ENCODE peak calls at places on chromosomes 2 and 18, in ten cellular contexts. G is omental fat pad; K is heart left ventricle; A is HFF-Myc; E is CD8-positive, alpha-beta memory T cell; L is EL; Z is lower lobe of right lung; B is COR-L47; C is nucleus accumbens; M is H4. O is an unnamed sample.

GRCh38 chr2:37456479-37456878 is 112.0 kb downstream of the QPCT start:
- DNase-seq in G (no peak), K (no peak), A (no peak), E (peak), L (no peak), Z (no peak), B (no peak), C (no peak), M (peak), O (no peak)

GRCh38 chr2:41703123-41703522 is 344.7 kb upstream of the PKDCC start:
- DNase-seq in G (no peak), K (no peak), A (no peak), E (no peak), L (no peak), Z (no peak), B (no peak), C (no peak), M (no peak), O (no peak)

GRCh38 chr2:119407430-119408220 is 24.0 kb upstream of the TMEM37 start:
- DNase-seq in G (no peak), K (no peak), A (no peak), E (no peak), L (peak), Z (no peak), B (peak), C (peak), M (peak), O (peak)

GRCh38 chr2:217958206-217958888 is 44.4 kb downstream of the TNS1 start:
- DNase-seq in G (no peak), K (no peak), A (no peak), E (no peak), L (no peak), Z (peak), B (no peak), C (no peak), M (no peak), O (no peak)

GRCh38 chr2:121898483-121898882 is 143.0 kb downstream of the TSN start:
- DNase-seq in G (no peak), K (no peak), A (no peak), E (no peak), L (peak), Z (no peak), B (no peak), C (no peak), M (peak), O (peak)

GRCh38 chr18:58218111-58218510 is 174.1 kb downstream of the NEDD4L start:
- DNase-seq in G (no peak), K (no peak), A (no peak), E (no peak), L (peak), Z (no peak), B (no peak), C (no peak), M (peak), O (peak)

GRCh38 chr18:28607991-28608390 is 431.1 kb upstream of the CDH2 start:
- DNase-seq in G (no peak), K (no peak), A (no peak), E (no peak), L (no peak), Z (no peak), B (no peak), C (no peak), M (no peak), O (no peak)

GRCh38 chr2:205077159-205077558 is 531.9 kb downstream of the PARD3B start:
- DNase-seq in G (no peak), K (no peak), A (no peak), E (no peak), L (no peak), Z (no peak), B (no peak), C (no peak), M (no peak), O (no peak)

GRCh38 chr2:218329027-218329825 is 27.4 kb upstream of the CATIP start:
- DNase-seq in G (no peak), K (no peak), A (no peak), E (no peak), L (no peak), Z (peak), B (no peak), C (no peak), M (no peak), O (no peak)

GRCh38 chr2:67574230-67574629 is 177.1 kb downstream of the ETAA1 start:
- DNase-seq in G (no peak), K (no peak), A (no peak), E (no peak), L (peak), Z (no peak), B (no peak), C (no peak), M (peak), O (peak)

GRCh38 chr18:62751341-62751821 is 36.0 kb downstream of the PHLPP1 start:
- DNase-seq in G (no peak), K (peak), A (no peak), E (no peak), L (peak), Z (no peak), B (peak), C (peak), M (peak), O (no peak)

GRCh38 chr2:234961784-234962183 is 10.0 kb downstream of the SH3BP4 start:
- DNase-seq in G (no peak), K (no peak), A (no peak), E (no peak), L (no peak), Z (no peak), B (no peak), C (no peak), M (no peak), O (no peak)

GRCh38 chr2:195501746-195502145 is 155.3 kb upstream of the SLC39A10 start:
- DNase-seq in G (no peak), K (no peak), A (no peak), E (no peak), L (no peak), Z (no peak), B (no peak), C (no peak), M (no peak), O (peak)

GRCh38 chr2:45394216-45394615 is 216.9 kb downstream of the SRBD1 start:
- DNase-seq in G (no peak), K (no peak), A (no peak), E (no peak), L (no peak), Z (no peak), B (no peak), C (no peak), M (no peak), O (no peak)

GRCh38 chr2:197786010-197786877 is 1.1 kb upstream of the BOLL start:
- DNase-seq in G (no peak), K (peak), A (no peak), E (peak), L (peak), Z (peak), B (no peak), C (no peak), M (no peak), O (no peak)

GRCh38 chr2:107553045-107553444 is 273.6 kb upstream of the RGPD4 start:
- DNase-seq in G (no peak), K (no peak), A (no peak), E (no peak), L (no peak), Z (no peak), B (no peak), C (no peak), M (no peak), O (no peak)

GRCh38 chr2:169090133-169090820 is 20.9 kb downstream of the DHRS9 start:
- DNase-seq in G (no peak), K (no peak), A (no peak), E (no peak), L (no peak), Z (no peak), B (no peak), C (no peak), M (no peak), O (no peak)

GRCh38 chr2:151481744-151482143 is 72.0 kb downstream of the RIF1 start:
- DNase-seq in G (no peak), K (no peak), A (no peak), E (no peak), L (no peak), Z (no peak), B (no peak), C (no peak), M (no peak), O (no peak)

GRCh38 chr2:42663828-42664227 is 95.4 kb downstream of the MTA3 start:
- DNase-seq in G (no peak), K (no peak), A (no peak), E (no peak), L (no peak), Z (no peak), B (no peak), C (no peak), M (no peak), O (no peak)

GRCh38 chr2:120607996-120608395 is 127.7 kb upstream of the GLI2 start:
- DNase-seq in G (no peak), K (no peak), A (no peak), E (no peak), L (no peak), Z (peak), B (no peak), C (no peak), M (no peak), O (no peak)

GRCh38 chr2:98464772-98465310 is 20.2 kb downstream of the INPP4A start:
- DNase-seq in G (no peak), K (no peak), A (no peak), E (no peak), L (no peak), Z (no peak), B (no peak), C (no peak), M (no peak), O (no peak)

GRCh38 chr2:30569991-30570390 is 122.9 kb downstream of the LCLAT1 start:
- DNase-seq in G (no peak), K (no peak), A (no peak), E (no peak), L (peak), Z (no peak), B (no peak), C (no peak), M (no peak), O (no peak)

GRCh38 chr2:201546576-201546975 is 95.0 kb downstream of the STRADB start:
- DNase-seq in G (no peak), K (no peak), A (peak), E (no peak), L (peak), Z (no peak), B (no peak), C (no peak), M (no peak), O (no peak)

GRCh38 chr2:111037136-111037535 is 83.6 kb upstream of the BCL2L11 start:
- DNase-seq in G (no peak), K (no peak), A (no peak), E (no peak), L (no peak), Z (no peak), B (no peak), C (no peak), M (no peak), O (peak)

GRCh38 chr2:105114551-105114950 is 76.7 kb downstream of the MRPS9 start:
- DNase-seq in G (no peak), K (no peak), A (peak), E (no peak), L (peak), Z (no peak), B (peak), C (no peak), M (peak), O (peak)

GRCh38 chr2:143029141-143029540 is 100.1 kb upstream of the ARHGAP15 start:
- DNase-seq in G (no peak), K (no peak), A (no peak), E (no peak), L (no peak), Z (no peak), B (no peak), C (no peak), M (no peak), O (peak)

GRCh38 chr2:199911877-199912161 is 726 bp downstream of the C2orf69 start:
- DNase-seq in G (no peak), K (no peak), A (no peak), E (no peak), L (no peak), Z (no peak), B (peak), C (no peak), M (no peak), O (no peak)

GRCh38 chr2:207042841-207043240 is 103.5 kb downstream of the CPO start:
- DNase-seq in G (no peak), K (no peak), A (no peak), E (no peak), L (no peak), Z (no peak), B (peak), C (no peak), M (no peak), O (no peak)

GRCh38 chr2:62410926-62411456 is 95.0 kb downstream of the TMEM17 start:
- DNase-seq in G (no peak), K (no peak), A (no peak), E (no peak), L (peak), Z (no peak), B (no peak), C (no peak), M (no peak), O (peak)

GRCh38 chr2:30683240-30683956 is 123.8 kb downstream of the CAPN13 start:
- DNase-seq in G (no peak), K (no peak), A (no peak), E (no peak), L (no peak), Z (no peak), B (no peak), C (no peak), M (no peak), O (no peak)

GRCh38 chr2:145626301-145626700 is 1106.4 kb upstream of the ZEB2 start:
- DNase-seq in G (no peak), K (no peak), A (no peak), E (no peak), L (no peak), Z (no peak), B (no peak), C (no peak), M (no peak), O (no peak)

GRCh38 chr2:77588438-77588837 is 66.3 kb upstream of the LRRTM4 start:
- DNase-seq in G (no peak), K (no peak), A (no peak), E (no peak), L (no peak), Z (no peak), B (no peak), C (no peak), M (no peak), O (no peak)

GRCh38 chr18:62876106-62876505 is 160.8 kb downstream of the PHLPP1 start:
- DNase-seq in G (no peak), K (no peak), A (no peak), E (no peak), L (no peak), Z (no peak), B (no peak), C (no peak), M (no peak), O (no peak)

GRCh38 chr18:79629249-79629558 is 50.4 kb upstream of the CTDP1 start:
- DNase-seq in G (peak), K (no peak), A (no peak), E (no peak), L (no peak), Z (no peak), B (no peak), C (no peak), M (no peak), O (no peak)

GRCh38 chr2:147051248-147051647 is 793.6 kb upstream of the ACVR2A start:
- DNase-seq in G (no peak), K (no peak), A (no peak), E (no peak), L (no peak), Z (no peak), B (no peak), C (no peak), M (no peak), O (peak)

GRCh38 chr2:143296089-143296488 is 166.9 kb downstream of the ARHGAP15 start:
- DNase-seq in G (no peak), K (no peak), A (no peak), E (no peak), L (no peak), Z (no peak), B (no peak), C (no peak), M (no peak), O (no peak)

GRCh38 chr18:7383336-7383980 is 152.6 kb downstream of the LRRC30 start:
- DNase-seq in G (no peak), K (no peak), A (no peak), E (no peak), L (no peak), Z (no peak), B (no peak), C (no peak), M (no peak), O (no peak)